ENCODE peak calls at places on chromosomes 16 and 17, in seven cellular contexts. U is cardiac muscle cell; X is thoracic aorta; G is heart left ventricle; H is naive thymus-derived CD4-positive, alpha-beta T cell; I is upper lobe of right lung; B is aorta. V is an unnamed sample. For H3K9me3, the result is how much of the 10 kb centered on the place peaks cover.

GRCh38 chr17:46139365-46140210 is 53.6 kb downstream of the KANSL1 start:
- DNase-seq in U (no peak), X (no peak), G (no peak), H (no peak), I (no peak), B (no peak), V (no peak)

GRCh38 chr16:57758331-57759117 is 23.0 kb downstream of the KATNB1 start:
- DNase-seq in U (no peak), X (no peak), G (peak), H (no peak), I (no peak), B (peak), V (no peak)

GRCh38 chr17:50062323-50063243 is 6.7 kb downstream of the ITGA3 start:
- DNase-seq in U (peak), X (peak), G (peak), H (no peak), I (peak), B (peak), V (no peak)

GRCh38 chr16:58727796-58728568 is 6.1 kb downstream of the GOT2 start:
- DNase-seq in U (no peak), X (no peak), G (no peak), H (no peak), I (no peak), B (no peak), V (no peak)

GRCh38 chr16:75789237-75789636 is 62.9 kb upstream of the CPHXL start:
- DNase-seq in U (peak), X (no peak), G (no peak), H (peak), I (no peak), B (no peak), V (no peak)

GRCh38 chr17:63697341-63698286 is 2.3 kb downstream of the LIMD2 start:
- DNase-seq in U (no peak), X (no peak), G (peak), H (peak), I (peak), B (no peak), V (peak)

GRCh38 chr16:69930117-69930776 is 20.9 kb upstream of the CLEC18A start:
- DNase-seq in U (peak), X (no peak), G (no peak), H (peak), I (no peak), B (peak), V (no peak)

GRCh38 chr16:56866955-56867830 is 2.2 kb downstream of the SLC12A3 start:
- DNase-seq in U (peak), X (no peak), G (no peak), H (peak), I (no peak), B (no peak), V (no peak)

GRCh38 chr17:71828182-71828596 is 292.6 kb upstream of the SOX9 start:
- DNase-seq in U (peak), X (no peak), G (no peak), H (no peak), I (no peak), B (no peak), V (no peak)

GRCh38 chr16:3459401-3460090 is 16.1 kb downstream of the NAA60 start:
- DNase-seq in U (peak), X (no peak), G (no peak), H (peak), I (no peak), B (no peak), V (no peak)

GRCh38 chr17:51840688-51841087 is 317.8 kb downstream of the CA10 start:
- DNase-seq in U (no peak), X (no peak), G (no peak), H (no peak), I (no peak), B (no peak), V (no peak)

GRCh38 chr16:28974007-28974436 is 556 bp upstream of the SPNS1 start:
- DNase-seq in U (peak), X (no peak), G (no peak), H (no peak), I (peak), B (peak), V (no peak)

GRCh38 chr17:6532441-6532885 is 23.9 kb downstream of the PITPNM3 start:
- DNase-seq in U (no peak), X (no peak), G (no peak), H (no peak), I (no peak), B (peak), V (no peak)

GRCh38 chr17:3960764-3961163 is 3.5 kb downstream of the ATP2A3 start:
- DNase-seq in U (peak), X (no peak), G (no peak), H (no peak), I (no peak), B (no peak), V (no peak)

GRCh38 chr16:86683441-86684194 is 105.3 kb downstream of the FOXL1 start:
- DNase-seq in U (no peak), X (no peak), G (no peak), H (no peak), I (no peak), B (no peak), V (no peak)

GRCh38 chr16:66026211-66026610 is 340.3 kb upstream of the CDH5 start:
- DNase-seq in U (peak), X (no peak), G (no peak), H (no peak), I (no peak), B (no peak), V (no peak)

GRCh38 chr16:11177578-11178130 is 78.3 kb downstream of the SOCS1 start:
- DNase-seq in U (no peak), X (no peak), G (no peak), H (no peak), I (no peak), B (no peak), V (no peak)

GRCh38 chr17:56125830-56126819 is 27.1 kb upstream of the ANKFN1 start:
- DNase-seq in U (peak), X (no peak), G (no peak), H (no peak), I (no peak), B (no peak), V (no peak)

GRCh38 chr16:85172465-85173071 is 60.3 kb upstream of the CIBAR2 start:
- DNase-seq in U (peak), X (no peak), G (no peak), H (no peak), I (no peak), B (peak), V (no peak)

GRCh38 chr17:31508310-31509094 is 117.0 kb downstream of the RAB11FIP4 start:
- DNase-seq in U (peak), X (no peak), G (no peak), H (peak), I (no peak), B (no peak), V (peak)

GRCh38 chr16:15807603-15808009 is 49.2 kb downstream of the MYH11 start:
- DNase-seq in U (no peak), X (peak), G (no peak), H (no peak), I (no peak), B (peak), V (no peak)

GRCh38 chr16:12289175-12290063 is 312.9 kb downstream of the SNX29 start:
- DNase-seq in U (no peak), X (no peak), G (no peak), H (no peak), I (no peak), B (no peak), V (no peak)

GRCh38 chr17:10754109-10754508 is 24.3 kb upstream of the TMEM220 start:
- DNase-seq in U (peak), X (no peak), G (no peak), H (no peak), I (no peak), B (no peak), V (no peak)

GRCh38 chr17:36994438-36994837 is 45.7 kb downstream of the AATF start:
- DNase-seq in U (no peak), X (no peak), G (no peak), H (no peak), I (no peak), B (no peak), V (no peak)

GRCh38 chr16:66226762-66227161 is 139.7 kb upstream of the CDH5 start:
- DNase-seq in U (no peak), X (no peak), G (no peak), H (no peak), I (no peak), B (no peak), V (no peak)

GRCh38 chr17:8821446-8822105 is 22.4 kb upstream of the MFSD6L start:
- DNase-seq in U (no peak), X (no peak), G (no peak), H (no peak), I (no peak), B (no peak), V (no peak)

GRCh38 chr17:81162491-81162890 is 2.8 kb upstream of the PVALEF start:
- DNase-seq in U (no peak), X (no peak), G (no peak), H (no peak), I (no peak), B (no peak), V (no peak)

GRCh38 chr17:17696075-17696474 is 14.8 kb downstream of the RAI1 start:
- DNase-seq in U (no peak), X (no peak), G (no peak), H (no peak), I (no peak), B (no peak), V (no peak)

GRCh38 chr16:3776316-3776715 is 59.0 kb upstream of the TRAP1 start:
- DNase-seq in U (no peak), X (no peak), G (no peak), H (no peak), I (peak), B (no peak), V (no peak)

GRCh38 chr17:80725532-80725931 is 180.9 kb downstream of the RPTOR start:
- DNase-seq in U (no peak), X (no peak), G (no peak), H (no peak), I (no peak), B (no peak), V (no peak)

GRCh38 chr17:81418710-81419332 is 23.6 kb downstream of the BAHCC1 start:
- DNase-seq in U (no peak), X (no peak), G (no peak), H (no peak), I (no peak), B (no peak), V (no peak)

GRCh38 chr17:17348872-17349723 is 45.9 kb downstream of the NT5M start:
- DNase-seq in U (no peak), X (no peak), G (peak), H (no peak), I (peak), B (peak), V (no peak)

GRCh38 chr17:77666881-77667395 is 291.6 kb upstream of the TNRC6C start:
- DNase-seq in U (no peak), X (no peak), G (no peak), H (peak), I (peak), B (no peak), V (peak)

DNA sequence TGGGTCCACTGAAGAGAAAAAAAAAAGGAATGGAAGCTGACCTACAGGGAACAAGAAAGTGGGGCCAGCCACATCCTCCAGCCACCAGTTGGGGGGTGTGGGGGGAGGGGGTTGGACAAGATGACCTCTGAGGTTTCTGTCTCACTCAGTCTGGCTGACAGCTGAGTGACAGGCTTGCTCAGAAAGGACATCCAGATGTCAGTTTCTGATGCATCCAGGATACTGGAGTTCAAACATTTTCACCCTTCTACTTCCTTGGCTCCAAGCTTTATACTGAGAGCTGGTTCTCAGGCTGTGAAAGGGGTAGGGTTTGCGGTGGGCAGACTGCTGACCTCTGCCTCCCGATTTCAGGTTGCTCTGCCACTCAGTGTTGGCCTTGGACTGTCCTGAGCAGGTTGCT is 2178.3 kb downstream of the TP53TG3F start:
- DNase-seq in U (no peak), X (no peak), G (no peak), H (no peak), I (no peak), B (no peak), V (no peak)
- H3K9me3 ChIP-seq in U (under half), X (under half), G (under half), H (under half), I (under half), B (under half), V (under half)

GRCh38 chr16:31754998-31755615 is 118.5 kb upstream of the ZNF267 start:
- DNase-seq in U (no peak), X (no peak), G (no peak), H (no peak), I (no peak), B (no peak), V (no peak)
- H3K9me3 ChIP-seq in U (under half), X (half or more), G (half or more), H (under half), I (half or more), B (under half), V (half or more)

GRCh38 chr16:31916056-31916488 is 42.5 kb downstream of the ZNF267 start:
- DNase-seq in U (no peak), X (no peak), G (no peak), H (no peak), I (no peak), B (no peak), V (no peak)
- H3K9me3 ChIP-seq in U (under half), X (half or more), G (half or more), H (half or more), I (half or more), B (under half), V (half or more)

GRCh38 chr17:83203073-83203471 is 123.7 kb downstream of the METRNL start:
- DNase-seq in U (no peak), X (peak), G (peak), H (peak), I (peak), B (peak), V (no peak)

GRCh38 chr17:83204230-83204725 is 124.9 kb downstream of the METRNL start:
- DNase-seq in U (no peak), X (no peak), G (no peak), H (no peak), I (no peak), B (no peak), V (peak)

GRCh38 chr17:83202002-83203000 is 122.9 kb downstream of the METRNL start:
- DNase-seq in U (no peak), X (peak), G (no peak), H (no peak), I (peak), B (peak), V (peak)

GRCh38 chr17:83201206-83202001 is 122.0 kb downstream of the METRNL start:
- DNase-seq in U (no peak), X (no peak), G (no peak), H (no peak), I (no peak), B (peak), V (peak)

GRCh38 chr17:83203472-83204221 is 124.2 kb downstream of the METRNL start:
- DNase-seq in U (no peak), X (no peak), G (peak), H (peak), I (peak), B (peak), V (peak)
- H3K9me3 ChIP-seq in U (under half), X (under half), G (under half), H (under half), I (under half), B (under half), V (under half)

GRCh38 chr17:78674156-78674555 is 97.0 kb upstream of the DNAH17 start:
- DNase-seq in U (no peak), X (no peak), G (no peak), H (no peak), I (peak), B (peak), V (no peak)
- H3K9me3 ChIP-seq in U (under half), X (under half), G (under half), H (under half), I (under half), B (under half), V (under half)

GRCh38 chr16:79788949-79789348 is 188.4 kb upstream of the MAF start:
- DNase-seq in U (no peak), X (no peak), G (no peak), H (no peak), I (no peak), B (no peak), V (no peak)
- H3K9me3 ChIP-seq in U (under half), X (under half), G (under half), H (under half), I (under half), B (under half), V (under half)

GRCh38 chr16:22395960-22396359 is 21.5 kb upstream of the CDR2 start:
- DNase-seq in U (no peak), X (no peak), G (no peak), H (no peak), I (no peak), B (no peak), V (no peak)
- H3K9me3 ChIP-seq in U (under half), X (under half), G (under half), H (under half), I (under half), B (under half), V (under half)

GRCh38 chr17:21530841-21531240 is 154.7 kb downstream of the KCNJ12 start:
- DNase-seq in U (no peak), X (no peak), G (peak), H (no peak), I (no peak), B (no peak), V (no peak)

GRCh38 chr17:21525464-21526130 is 149.4 kb downstream of the KCNJ12 start:
- DNase-seq in U (no peak), X (no peak), G (no peak), H (no peak), I (no peak), B (no peak), V (no peak)

GRCh38 chr17:21528031-21528684 is 152.0 kb downstream of the KCNJ12 start:
- DNase-seq in U (no peak), X (no peak), G (no peak), H (no peak), I (no peak), B (no peak), V (no peak)

GRCh38 chr17:21532763-21533385 is 156.7 kb downstream of the KCNJ12 start:
- DNase-seq in U (no peak), X (no peak), G (peak), H (no peak), I (no peak), B (no peak), V (no peak)

GRCh38 chr17:21530311-21530710 is 154.2 kb downstream of the KCNJ12 start:
- DNase-seq in U (no peak), X (no peak), G (no peak), H (no peak), I (no peak), B (no peak), V (no peak)
- H3K9me3 ChIP-seq in U (under half), X (under half), G (under half), H (under half), I (under half), B (under half), V (under half)